ENCODE peak calls at places on chromosome 16, in four cellular contexts. K is kidney glomerular epithelial cell, M is cardiac muscle cell, J is brain microvascular endothelial cell. F is an unnamed sample.

GRCh38 chr16:86970279-86970678 is 346.9 kb downstream of the C16orf95 start:
- DNase-seq in M (no peak), K (no peak), J (no peak), F (no peak)

GRCh38 chr16:50778284-50779163 is 36.6 kb downstream of the CYLD start:
- DNase-seq in M (no peak), K (no peak), J (no peak), F (no peak)

GRCh38 chr16:50001144-50001543 is 23.9 kb upstream of the CNEP1R1 start:
- DNase-seq in J (no peak), K (no peak), M (no peak), F (no peak)

GRCh38 chr16:87580855-87581261 is 21.4 kb upstream of the JPH3 start:
- DNase-seq in J (peak; percentile 78), K (peak; percentile 64), M (peak; percentile 78), F (no peak)

GRCh38 chr16:13829712-13830304 is 90.1 kb upstream of the ERCC4 start:
- DNase-seq in J (no peak), M (no peak), K (no peak), F (no peak)

GRCh38 chr16:2904100-2904921 is 7.4 kb upstream of the FLYWCH1 start:
- DNase-seq in M (peak; percentile 92), J (peak; percentile 71), K (peak; percentile 61), F (peak; percentile 76)

GRCh38 chr16:54050281-54051210 is 236.0 kb downstream of the IRX3 start:
- DNase-seq in M (no peak), K (no peak), J (no peak), F (no peak)

GRCh38 chr16:83100679-83101078 is 473.9 kb downstream of the CDH13 start:
- DNase-seq in J (no peak), M (no peak), K (no peak), F (no peak)

GRCh38 chr16:46857261-46857962 is 26.4 kb upstream of the C16orf87 start:
- DNase-seq in M (peak; percentile 50), J (peak; percentile 48), K (peak; percentile 43), F (no peak)

GRCh38 chr16:88766975-88767374 is 18.0 kb downstream of the PIEZO1 start:
- DNase-seq in K (no peak), J (no peak), M (no peak), F (no peak)

GRCh38 chr16:75109732-75110243 is 6.8 kb downstream of the LDHD start:
- DNase-seq in J (no peak), K (no peak), M (no peak), F (no peak)

GRCh38 chr16:89361756-89362155 is 128.6 kb downstream of the ANKRD11 start:
- DNase-seq in K (no peak), M (no peak), J (no peak), F (no peak)

GRCh38 chr16:17412221-17412620 is 58.5 kb downstream of the XYLT1 start:
- DNase-seq in J (no peak), M (no peak), K (no peak), F (no peak)

GRCh38 chr16:87060026-87060986 is 256.9 kb downstream of the C16orf95 start:
- DNase-seq in M (peak; percentile 64), J (peak; percentile 53), K (peak; percentile 53), F (no peak)

GRCh38 chr16:81779540-81780320 is 639 bp downstream of the PLCG2 start:
- DNase-seq in M (no peak), J (no peak), K (no peak), F (peak; percentile 50)

GRCh38 chr16:75947626-75948239 is 221.4 kb upstream of the CPHXL start:
- DNase-seq in K (no peak), J (no peak), M (no peak), F (no peak)

GRCh38 chr16:65547799-65548446 is 426.1 kb upstream of the CDH11 start:
- DNase-seq in K (peak; percentile 42), M (peak; percentile 98), J (peak; percentile 92), F (no peak)

GRCh38 chr16:89495121-89495520 is 4.8 kb upstream of the ANKRD11 start:
- DNase-seq in M (peak; percentile 84), J (peak; percentile 56), K (no peak), F (no peak)

GRCh38 chr16:88742896-88743605 is 36.7 kb downstream of the CTU2 start:
- DNase-seq in K (no peak), J (no peak), M (no peak), F (no peak)

GRCh38 chr16:70688266-70688742 is 2.5 kb upstream of the MTSS2 start:
- DNase-seq in K (no peak), M (peak; percentile 84), J (no peak), F (no peak)

GRCh38 chr16:12327971-12328726 is 351.6 kb downstream of the SNX29 start:
- DNase-seq in K (no peak), J (no peak), M (no peak), F (no peak)

GRCh38 chr16:64950731-64951130 is 171.1 kb downstream of the CDH11 start:
- DNase-seq in M (no peak), J (no peak), K (no peak), F (no peak)

GRCh38 chr16:54677551-54677950 is 253.1 kb upstream of the IRX5 start:
- DNase-seq in M (no peak), K (no peak), J (no peak), F (no peak)

GRCh38 chr16:54282202-54282922 is 4.2 kb downstream of the IRX3 start:
- DNase-seq in K (no peak), M (peak; percentile 62), J (no peak), F (no peak)

GRCh38 chr16:48384982-48385271 is 286 bp downstream of the SIAH1 start:
- DNase-seq in J (no peak), M (peak; percentile 75), K (no peak), F (no peak)

GRCh38 chr16:46974352-46974751 is 878 bp upstream of the DNAJA2 start:
- DNase-seq in M (peak; percentile 8), J (no peak), K (no peak), F (no peak)

GRCh38 chr16:83245061-83245460 is 562.7 kb upstream of the HSBP1 start:
- DNase-seq in M (peak; percentile 26), K (no peak), J (peak; percentile 68), F (no peak)

F was measured in HuH-7.5.